ENCODE peak calls at places on chromosomes 13 and 19, in four cellular contexts. P is pancreas, S is A549, Y is HCT116. B is an unnamed sample.

GRCh38 chr13:59119475-59119874 is 1044.3 kb downstream of the DIAPH3 start:
- DNase-seq in P (no peak), S (no peak), Y (no peak), B (no peak)

GRCh38 chr13:69809152-69809551 is 298.5 kb upstream of the ATXN8OS start:
- DNase-seq in P (no peak), S (no peak), Y (no peak), B (no peak)

GRCh38 chr13:42384265-42384664 is 112.3 kb downstream of the AKAP11 start:
- DNase-seq in P (no peak), S (no peak), Y (no peak), B (no peak)

GRCh38 chr19:50349277-50350057 is 16.0 kb downstream of the NAPSA start:
- DNase-seq in P (no peak), S (no peak), Y (no peak), B (no peak)

GRCh38 chr19:41351339-41352245 is 2.1 kb downstream of the TGFB1 start:
- DNase-seq in P (peak), S (peak), Y (no peak), B (peak)

GRCh38 chr13:66860868-66861447 is 369.2 kb downstream of the PCDH9 start:
- DNase-seq in P (no peak), S (no peak), Y (no peak), B (no peak)

GRCh38 chr19:8452446-8453123 is 7.8 kb downstream of the HNRNPM start:
- DNase-seq in P (no peak), S (no peak), Y (no peak), B (no peak)

GRCh38 chr19:46746281-46746965 is at the start of gene STRN4:
- DNase-seq in P (peak), S (peak), Y (no peak), B (peak)

GRCh38 chr13:89227356-89227755 is 1556.2 kb downstream of the SLITRK5 start:
- DNase-seq in P (no peak), S (no peak), Y (no peak), B (peak)

GRCh38 chr13:109243311-109243951 is 543.0 kb downstream of the IRS2 start:
- DNase-seq in P (no peak), S (peak), Y (peak), B (peak)

GRCh38 chr19:43078311-43078710 is 4.2 kb downstream of the PSG2 start:
- DNase-seq in P (no peak), S (no peak), Y (no peak), B (peak)

GRCh38 chr13:91988331-91988730 is 589.9 kb downstream of the GPC5 start:
- DNase-seq in P (no peak), S (no peak), Y (no peak), B (no peak)

GRCh38 chr19:31784631-31785237 is 435.5 kb upstream of the TSHZ3 start:
- DNase-seq in P (no peak), S (no peak), Y (no peak), B (no peak)

GRCh38 chr19:8256276-8257051 is 47.3 kb downstream of the CERS4 start:
- DNase-seq in P (no peak), S (no peak), Y (no peak), B (no peak)

GRCh38 chr19:50513746-50514345 is at the start of gene ASPDH:
- DNase-seq in P (no peak), S (no peak), Y (no peak), B (no peak)

GRCh38 chr19:44574201-44574950 is 39.0 kb upstream of the IGSF23 start:
- DNase-seq in P (no peak), S (no peak), Y (no peak), B (no peak)

GRCh38 chr13:77001963-77002587 is 10.2 kb downstream of the CLN5 start:
- DNase-seq in P (no peak), S (no peak), Y (no peak), B (no peak)

GRCh38 chr13:44576396-44577235 is 486 bp upstream of the TSC22D1 start:
- DNase-seq in P (peak), S (no peak), Y (no peak), B (peak)

GRCh38 chr13:30334663-30335386 is 27.5 kb upstream of the KATNAL1 start:
- DNase-seq in P (no peak), S (peak), Y (peak), B (peak)

GRCh38 chr13:24254151-24254810 is 55.1 kb upstream of the C1QTNF9 start:
- DNase-seq in P (no peak), S (no peak), Y (no peak), B (no peak)

GRCh38 chr13:26899153-26899552 is 138.6 kb upstream of the GPR12 start:
- DNase-seq in P (no peak), S (no peak), Y (no peak), B (no peak)

GRCh38 chr19:35144600-35145436 is 1.8 kb downstream of the FXYD7 start:
- DNase-seq in P (peak), S (peak), Y (no peak), B (peak)

GRCh38 chr13:106416645-106417044 is 118.8 kb downstream of the EFNB2 start:
- DNase-seq in P (no peak), S (no peak), Y (no peak), B (no peak)

GRCh38 chr19:40358773-40359172 is 10.3 kb downstream of the PLD3 start:
- DNase-seq in P (no peak), S (no peak), Y (no peak), B (no peak)

GRCh38 chr19:3387645-3388589 is 21.5 kb downstream of the NFIC start:
- DNase-seq in P (peak), S (peak), Y (no peak), B (no peak)

GRCh38 chr13:20401958-20402856 is 123.5 kb downstream of the CRYL1 start:
- DNase-seq in P (no peak), S (no peak), Y (no peak), B (peak)

GRCh38 chr19:50694815-50695145 is 24.8 kb downstream of the SHANK1 start:
- DNase-seq in P (no peak), S (no peak), Y (no peak), B (no peak)

GRCh38 chr19:16309653-16310052 is 15.0 kb upstream of the KLF2 start:
- DNase-seq in P (no peak), S (no peak), Y (no peak), B (no peak)

GRCh38 chr13:106281426-106281825 is 254.0 kb downstream of the EFNB2 start:
- DNase-seq in P (no peak), S (no peak), Y (no peak), B (no peak)

DNA sequence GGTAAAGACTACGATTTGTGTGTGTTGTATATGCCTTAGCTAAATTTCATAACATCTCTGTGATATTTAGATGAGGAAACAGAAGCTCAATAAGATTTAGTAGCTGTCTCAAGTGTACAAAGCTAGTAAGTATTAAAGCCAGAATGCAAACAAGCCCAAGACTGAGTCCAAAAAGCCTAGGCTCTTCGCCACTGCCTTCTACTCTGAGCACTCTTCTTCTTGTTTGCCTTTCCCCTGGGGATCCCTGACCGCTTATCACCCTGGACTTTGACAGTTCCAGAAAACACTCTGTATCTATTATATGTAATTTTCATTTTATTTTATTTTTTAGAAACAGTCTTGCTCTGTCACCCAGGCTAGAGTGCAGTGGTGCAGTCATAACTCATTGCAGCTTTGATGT is 5.8 kb downstream of the TM9SF2 start:
- DNase-seq in P (no peak), S (no peak), Y (no peak), B (no peak)
- H3K4me3 ChIP-seq in P (no peak), S (no peak), Y (no peak), B (no peak)

DNA sequence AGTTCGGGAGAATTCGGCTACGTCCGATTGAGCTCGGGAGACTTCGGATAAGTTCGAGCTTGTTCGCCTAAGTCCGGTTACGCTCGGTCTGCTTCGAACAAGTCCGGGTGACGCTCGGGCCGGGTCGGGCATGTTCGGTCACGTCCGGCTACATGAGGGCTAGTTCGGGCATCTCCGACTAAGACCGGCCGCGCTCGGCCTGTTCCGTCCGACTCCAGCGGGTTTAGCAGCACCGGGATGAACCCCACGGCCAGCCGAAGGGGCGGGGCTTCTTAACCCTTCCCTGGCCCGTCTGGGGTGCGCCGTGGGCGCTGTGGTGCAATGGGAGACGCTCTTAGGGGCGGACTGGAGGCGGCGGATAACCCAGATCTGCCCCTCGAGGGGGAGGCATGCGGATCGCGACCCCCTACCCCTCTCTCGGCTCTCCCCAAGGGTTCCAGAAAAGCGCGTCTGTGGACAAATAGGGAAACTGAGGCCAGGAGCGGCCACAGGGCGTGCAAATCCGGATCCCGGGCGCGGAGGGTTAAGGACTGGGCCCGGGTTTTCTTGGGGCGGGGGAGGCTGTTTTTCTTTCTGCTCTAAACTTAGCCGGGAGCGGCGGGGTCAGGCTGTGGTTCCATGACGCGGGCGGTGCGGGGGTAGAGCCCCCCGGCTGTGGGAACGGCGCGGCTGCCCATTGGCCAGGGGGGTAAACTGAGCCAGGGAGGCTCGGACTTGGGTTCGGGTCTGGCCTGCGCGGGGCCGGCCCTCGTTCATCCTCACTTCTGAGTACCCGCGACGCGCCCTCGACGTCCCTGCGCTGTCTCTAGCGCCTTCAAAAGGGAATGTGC is 1.5 kb downstream of the PDE4C start:
- DNase-seq in P (peak), S (peak), Y (peak), B (peak)
- H3K27ac ChIP-seq in P (no peak), S (peak), Y (peak), B (no peak)

DNA sequence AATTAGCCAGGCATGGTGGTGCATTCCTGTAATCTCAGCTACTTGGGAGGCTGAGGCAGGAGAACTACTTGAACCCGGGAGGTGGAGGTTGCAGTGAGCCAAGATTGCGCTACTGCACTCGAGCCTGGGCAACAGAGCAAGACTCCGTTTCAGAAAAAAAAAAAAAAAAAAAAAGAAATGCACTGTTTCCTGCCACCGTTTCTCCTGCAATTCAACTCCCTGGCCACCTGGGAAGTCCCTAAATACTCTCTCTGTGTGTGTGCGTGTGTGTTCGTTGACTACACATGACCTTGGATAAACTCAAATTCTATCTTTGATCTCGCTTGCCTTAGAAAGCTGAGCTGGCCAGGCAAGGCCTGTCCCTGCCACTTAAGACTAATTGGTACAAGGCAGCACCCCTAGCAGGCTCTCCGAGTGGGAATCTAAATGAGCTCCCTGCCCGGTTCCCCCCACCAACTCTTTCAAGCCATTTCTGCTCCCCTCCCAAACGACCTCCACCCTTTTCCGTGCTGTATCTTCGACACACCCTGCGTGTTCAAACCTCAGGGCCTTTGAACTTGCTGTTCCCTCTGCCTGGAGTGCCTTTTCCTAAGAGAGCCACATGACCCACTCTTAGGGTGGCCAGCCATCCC is 5.2 kb upstream of the BCAT2 start:
- DNase-seq in P (peak), S (peak), Y (no peak), B (peak)
- TF ChIP-seq CTCF in P (no peak), S (no peak), Y (no peak), B (no peak)

DNA sequence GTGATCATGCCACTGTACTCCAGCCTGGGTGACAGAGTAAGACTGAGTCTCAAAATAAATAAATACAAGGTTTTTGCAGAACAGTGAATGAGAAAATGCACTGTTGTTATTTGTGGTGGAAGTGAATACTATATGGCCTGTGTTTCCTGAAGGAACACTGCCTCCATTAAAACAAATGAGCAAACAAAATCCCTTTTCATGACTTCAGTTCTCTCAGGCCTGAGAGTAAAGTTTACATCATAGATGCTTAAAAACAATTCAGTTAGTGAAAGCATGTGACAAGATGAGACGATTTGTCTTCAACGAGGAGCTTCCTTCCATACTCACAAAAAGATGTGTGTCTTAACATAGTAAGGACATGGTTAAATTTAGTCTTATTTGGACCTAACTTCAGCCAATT is 14.4 kb downstream of the SPINT2 start:
- DNase-seq in P (no peak), S (no peak), Y (no peak), B (no peak)
- H3K4me3 ChIP-seq in P (no peak), S (no peak), Y (no peak), B (no peak)

GRCh38 chr13:110760611-110761010 is 47.1 kb downstream of the ING1 start:
- DNase-seq in P (no peak), S (no peak), Y (no peak), B (no peak)

GRCh38 chr13:110758195-110758594 is 44.7 kb downstream of the ING1 start:
- DNase-seq in P (no peak), S (no peak), Y (no peak), B (no peak)

GRCh38 chr13:110757296-110757695 is 43.8 kb downstream of the ING1 start:
- DNase-seq in P (no peak), S (no peak), Y (no peak), B (no peak)

GRCh38 chr13:110759710-110760109 is 46.2 kb downstream of the ING1 start:
- DNase-seq in P (no peak), S (no peak), Y (no peak), B (peak)

GRCh38 chr13:110756268-110756667 is 42.8 kb downstream of the ING1 start:
- DNase-seq in P (no peak), S (no peak), Y (no peak), B (no peak)
- H3K27ac ChIP-seq in P (no peak), S (no peak), Y (no peak), B (no peak)

DNA sequence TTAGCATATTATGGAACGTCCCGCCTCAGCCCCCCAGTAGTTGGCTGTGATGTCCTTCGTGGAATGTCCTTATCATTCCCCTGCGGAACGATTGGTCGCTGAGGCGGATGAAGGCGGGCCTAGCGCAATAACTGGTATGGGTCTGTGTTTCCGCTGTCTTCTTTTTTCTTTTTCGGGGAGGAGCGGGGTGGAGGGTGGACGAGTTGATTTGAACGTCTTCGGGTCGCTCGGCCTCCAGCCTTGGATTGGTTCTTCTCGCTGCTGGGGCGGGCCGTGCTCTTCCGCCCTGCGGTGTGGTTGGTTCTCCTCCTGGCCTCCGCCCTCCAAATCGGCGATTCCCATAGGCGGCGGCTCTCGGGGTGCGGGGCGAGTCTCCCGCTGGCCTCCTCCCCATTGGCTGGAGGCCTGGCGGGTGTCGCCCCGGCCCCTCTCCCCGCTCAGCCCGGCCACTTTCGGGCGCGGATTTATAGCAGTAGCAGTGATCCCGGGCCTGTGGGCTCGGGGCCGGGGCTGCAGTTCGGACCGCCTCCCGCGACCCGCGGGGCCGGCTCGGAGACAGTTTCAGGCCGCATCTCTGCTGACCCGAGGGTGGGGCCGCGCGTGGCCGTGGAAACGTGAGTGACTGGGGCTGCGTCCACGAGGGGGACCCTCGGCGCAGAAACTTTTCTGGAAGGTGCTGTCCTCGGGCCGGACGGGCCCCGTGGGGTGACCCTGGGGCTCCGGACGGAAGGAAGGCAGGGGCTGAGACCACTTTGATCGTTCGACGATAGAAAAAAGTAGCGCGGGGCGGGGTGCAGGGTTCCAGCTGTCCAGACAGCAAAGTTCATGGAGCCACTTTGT is 2.1 kb downstream of the ING1 start:
- DNase-seq in P (peak), S (peak), Y (peak), B (peak)
- TF ChIP-seq CTCF in P (no peak), S (no peak), Y (no peak), B (peak)

GRCh38 chr13:21478881-21479808 is 20.0 kb upstream of the ZDHHC20 start:
- DNase-seq in P (no peak), S (no peak), Y (peak), B (peak)
- H3K4me3 ChIP-seq in P (no peak), S (no peak), Y (no peak), B (no peak)

GRCh38 chr19:13056052-13056660 is 46.5 kb downstream of the LYL1 start:
- DNase-seq in P (no peak), S (no peak), Y (peak), B (peak)
- H3K27ac ChIP-seq in P (peak), S (no peak), Y (peak), B (no peak)

DNA sequence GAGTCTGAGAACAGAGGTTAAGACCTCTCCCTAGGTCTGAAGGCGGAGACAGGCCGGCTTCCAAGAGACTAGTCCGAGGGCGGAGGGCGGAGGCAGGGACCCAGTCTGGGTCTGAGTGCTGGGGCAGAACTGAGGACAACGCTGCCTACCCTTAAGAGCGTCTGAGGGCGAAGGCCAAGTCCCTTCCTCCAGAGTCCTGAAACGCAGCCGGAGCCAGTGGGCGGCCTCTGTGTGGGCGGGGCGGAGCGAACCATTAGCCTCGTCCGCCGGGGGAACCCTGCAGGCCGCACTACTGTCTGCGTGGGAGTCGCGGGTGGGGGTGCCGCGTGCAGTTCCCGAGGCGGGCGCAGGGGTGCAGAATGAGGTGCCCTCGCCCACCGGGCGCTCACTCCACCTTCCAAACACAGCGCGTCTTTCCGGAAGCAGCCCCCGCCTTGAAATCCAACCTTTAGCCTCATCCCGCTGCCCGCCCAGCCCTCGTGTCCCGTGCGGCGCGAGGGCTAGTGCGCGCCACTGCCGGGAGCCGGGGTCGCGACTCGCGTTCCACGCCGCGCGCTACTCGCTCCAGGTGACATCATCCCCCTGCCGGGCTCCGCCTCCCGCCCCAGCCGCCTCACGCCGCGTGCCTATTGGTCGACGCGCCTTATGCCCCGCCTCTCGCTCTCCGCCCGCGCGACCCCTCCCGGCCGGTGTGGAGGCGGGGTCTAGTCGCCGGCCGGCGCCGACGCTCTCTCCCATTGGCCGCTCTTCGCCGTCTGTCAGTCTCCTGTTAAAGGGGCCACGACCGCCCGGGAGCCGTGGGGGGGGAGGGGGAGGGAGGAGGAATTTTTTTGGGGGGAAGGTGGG is at the start of gene C19orf73:
- DNase-seq in P (peak), S (peak), Y (peak), B (peak)
- TF ChIP-seq CTCF in P (no peak), S (no peak), Y (no peak), B (no peak)

GRCh38 chr19:38223119-38223523 is 901 bp downstream of the DPF1 start:
- DNase-seq in P (no peak), S (no peak), Y (no peak), B (no peak)
- H3K4me3 ChIP-seq in P (no peak), S (no peak), Y (peak), B (no peak)

B was measured in cardiac muscle cell.